ENCODE peak calls at places on chromosomes 11 and 22, in five cellular contexts. V is heart right ventricle, I is GM12865, O is cardiac muscle cell, A is AG09309. G is an unnamed sample.
A peak's percentile ranks its signal among the peaks of the same experiment; 100 is the strongest.

GRCh38 chr11:125085301-125086081 is 22.4 kb downstream of the SLC37A2 start:
- DNase-seq in A (no peak), I (no peak), O (no peak), V (no peak), G (no peak)

GRCh38 chr11:113675003-113675471 is 31.1 kb downstream of the TMPRSS5 start:
- DNase-seq in V (no peak), I (peak; percentile 85), A (peak; percentile 91), O (no peak), G (no peak)

GRCh38 chr11:65357856-65358356 is 3.4 kb downstream of the TIGD3 start:
- DNase-seq in O (no peak), A (no peak), V (peak; percentile 48), I (no peak), G (peak; percentile 64)

GRCh38 chr11:119739975-119740374 is 11.0 kb upstream of the NECTIN1 start:
- DNase-seq in O (no peak), I (no peak), V (no peak), A (no peak), G (no peak)

GRCh38 chr11:16804104-16804947 is 65.9 kb downstream of the C11orf58 start:
- DNase-seq in A (no peak), I (no peak), O (no peak), V (no peak), G (no peak)

GRCh38 chr11:10050561-10050960 is 243.5 kb downstream of the SBF2 start:
- DNase-seq in A (no peak), I (no peak), O (no peak), V (no peak), G (no peak)

GRCh38 chr22:46596819-46597218 is 23.4 kb upstream of the GRAMD4 start:
- DNase-seq in O (no peak), V (no peak), I (no peak), A (no peak), G (no peak)

GRCh38 chr11:36075053-36075452 is 131.2 kb downstream of the LDLRAD3 start:
- DNase-seq in A (peak; percentile 76), O (no peak), V (no peak), I (no peak), G (no peak)

GRCh38 chr11:515131-515530 is 8.1 kb upstream of the RNH1 start:
- DNase-seq in I (no peak), A (no peak), O (no peak), V (no peak), G (no peak)

GRCh38 chr11:22510010-22510409 is 115.6 kb downstream of the FANCF start:
- DNase-seq in V (no peak), O (no peak), I (no peak), A (no peak), G (no peak)

GRCh38 chr11:47257178-47257517 is 648 bp upstream of the NR1H3 start:
- DNase-seq in A (no peak), I (no peak), O (no peak), V (no peak), G (no peak)
- H3K4me3 ChIP-seq in A (no peak overlapping the region), I (no peak overlapping the region), O (no peak overlapping the region), V (peak overlapping the region; percentile 49), G (no peak overlapping the region)

GRCh38 chr22:29314537-29315285 is 786 bp downstream of the RASL10A start:
- DNase-seq in O (no peak), A (no peak), V (no peak), I (no peak), G (no peak)
- H3K4me3 ChIP-seq in O (peak overlapping the region; percentile 35), A (no peak overlapping the region), V (peak overlapping the region; percentile 50), I (no peak overlapping the region), G (peak overlapping the region; percentile 15)

GRCh38 chr22:18970180-18970947 is 34.3 kb upstream of the PRODH start:
- DNase-seq in A (no peak), V (no peak), I (no peak), O (peak; percentile 62), G (no peak)
- H3K4me3 ChIP-seq in A (peak overlapping the region; percentile 16), V (peak overlapping the region; percentile 62), I (no peak overlapping the region), O (peak overlapping the region; percentile 69), G (peak overlapping the region; percentile 61)

GRCh38 chr11:66905631-66906030 is 48.8 kb downstream of the LRFN4 start:
- DNase-seq in V (no peak), O (no peak), A (no peak), I (no peak), G (no peak)
- H3K4me3 ChIP-seq in V (no peak overlapping the region), O (no peak overlapping the region), A (no peak overlapping the region), I (no peak overlapping the region), G (no peak overlapping the region)

GRCh38 chr22:35401863-35402262 is 1.9 kb downstream of the MCM5 start:
- DNase-seq in O (no peak), I (no peak), V (no peak), A (no peak), G (no peak)
- H3K4me3 ChIP-seq in O (no peak overlapping the region), I (peak overlapping the region; percentile 83), V (no peak overlapping the region), A (no peak overlapping the region), G (no peak overlapping the region)